ENCODE peak calls at places on chromosome 15, in six cellular contexts. One of them, this sample, is unnamed.

GRCh38 chr15:45993072-45993471 is 358.2 kb downstream of the SQOR start:
- DNase-seq in A549: no peak
- DNase-seq in ovary: no peak
- DNase-seq in GM12891: no peak
- DNase-seq in H54: no peak
- DNase-seq in upper lobe of left lung: no peak
- DNase-seq in this sample: no peak

GRCh38 chr15:52263563-52263962 is 32.0 kb downstream of the MYO5C start:
- DNase-seq in A549: no peak
- DNase-seq in ovary: no peak
- DNase-seq in GM12891: no peak
- DNase-seq in H54: no peak
- DNase-seq in upper lobe of left lung: no peak
- DNase-seq in this sample: no peak

GRCh38 chr15:100759116-100759515 is 120.5 kb upstream of the ALDH1A3 start:
- DNase-seq in A549: peak; percentile 46
- DNase-seq in ovary: no peak
- DNase-seq in GM12891: no peak
- DNase-seq in H54: no peak
- DNase-seq in upper lobe of left lung: no peak
- DNase-seq in this sample: no peak

GRCh38 chr15:75696854-75697259 is 15.8 kb downstream of the CSPG4 start:
- DNase-seq in A549: no peak
- DNase-seq in ovary: no peak
- DNase-seq in GM12891: no peak
- DNase-seq in H54: no peak
- DNase-seq in upper lobe of left lung: peak; percentile 69
- DNase-seq in this sample: no peak

GRCh38 chr15:44029940-44030568 is 165.0 kb downstream of the FRMD5 start:
- DNase-seq in A549: no peak
- DNase-seq in ovary: no peak
- DNase-seq in GM12891: no peak
- DNase-seq in H54: no peak
- DNase-seq in upper lobe of left lung: no peak
- DNase-seq in this sample: no peak

GRCh38 chr15:42069496-42070275 is 24.7 kb downstream of the PLA2G4D start:
- DNase-seq in A549: no peak
- DNase-seq in ovary: no peak
- DNase-seq in GM12891: no peak
- DNase-seq in H54: no peak
- DNase-seq in upper lobe of left lung: peak; percentile 72
- DNase-seq in this sample: no peak

GRCh38 chr15:48966595-48967301 is 3.0 kb upstream of the SHC4 start:
- DNase-seq in A549: no peak
- DNase-seq in ovary: no peak
- DNase-seq in GM12891: no peak
- DNase-seq in H54: peak; percentile 16
- DNase-seq in upper lobe of left lung: no peak
- DNase-seq in this sample: no peak

GRCh38 chr15:29143909-29144308 is 125.7 kb downstream of the NSMCE3 start:
- DNase-seq in A549: no peak
- DNase-seq in ovary: no peak
- DNase-seq in GM12891: no peak
- DNase-seq in H54: peak; percentile 59
- DNase-seq in upper lobe of left lung: no peak
- DNase-seq in this sample: no peak

GRCh38 chr15:55799287-55800212 is 56.6 kb upstream of the PRTG start:
- DNase-seq in A549: peak; percentile 63
- DNase-seq in ovary: no peak
- DNase-seq in GM12891: peak; percentile 25
- DNase-seq in H54: peak; percentile 19
- DNase-seq in upper lobe of left lung: no peak
- DNase-seq in this sample: peak; percentile 15

GRCh38 chr15:23564798-23565394 is 578 bp upstream of the MKRN3 start:
- DNase-seq in A549: no peak
- DNase-seq in ovary: no peak
- DNase-seq in GM12891: no peak
- DNase-seq in H54: peak; percentile 19
- DNase-seq in upper lobe of left lung: no peak
- DNase-seq in this sample: no peak

GRCh38 chr15:94231728-94232086 is 346 bp downstream of the MCTP2 start:
- DNase-seq in A549: no peak
- DNase-seq in ovary: no peak
- DNase-seq in GM12891: no peak
- DNase-seq in H54: no peak
- DNase-seq in upper lobe of left lung: no peak
- DNase-seq in this sample: no peak

GRCh38 chr15:71495381-71495780 is 315.0 kb upstream of the NR2E3 start:
- DNase-seq in A549: no peak
- DNase-seq in ovary: no peak
- DNase-seq in GM12891: no peak
- DNase-seq in H54: no peak
- DNase-seq in upper lobe of left lung: no peak
- DNase-seq in this sample: no peak
- TF ChIP-seq POLR2A in A549: no peak
- TF ChIP-seq POLR2A in ovary: no peak
- TF ChIP-seq POLR2A in GM12891: no peak
- TF ChIP-seq POLR2A in H54: no peak
- TF ChIP-seq POLR2A in upper lobe of left lung: no peak
- TF ChIP-seq POLR2A in this sample: no peak

DNA sequence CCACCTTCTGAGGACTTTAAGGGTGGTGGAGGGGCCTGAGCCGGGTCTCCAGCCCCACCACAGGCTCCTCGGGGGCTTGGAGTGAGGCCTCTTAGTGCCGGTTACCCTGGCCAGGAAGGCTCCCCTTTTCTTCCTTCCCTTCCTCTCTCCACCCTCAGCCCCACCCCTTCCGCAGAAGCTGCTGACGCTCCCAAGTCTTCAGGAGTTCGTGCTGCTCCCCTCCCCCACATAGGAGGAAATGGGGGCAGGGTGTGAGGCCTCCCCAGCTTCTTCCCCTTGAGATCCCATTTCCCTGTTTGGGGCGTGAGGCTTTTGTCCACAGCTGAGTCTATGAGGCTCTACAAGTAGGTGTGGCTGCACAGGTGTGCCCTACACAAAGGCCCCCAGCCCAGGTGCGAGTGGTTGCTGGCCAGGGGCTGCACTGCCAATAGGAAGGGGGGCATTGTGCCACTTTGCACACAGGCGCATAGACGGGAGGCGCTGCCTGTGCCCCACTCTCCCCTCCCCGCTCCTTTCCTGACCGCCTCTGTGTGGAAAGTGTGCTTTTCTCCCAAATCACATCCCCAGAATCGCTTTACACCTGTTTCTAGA is 912 bp upstream of the CALML4 start:
- DNase-seq in A549: no peak
- DNase-seq in ovary: no peak
- DNase-seq in GM12891: no peak
- DNase-seq in H54: no peak
- DNase-seq in upper lobe of left lung: peak; percentile 62
- DNase-seq in this sample: no peak
- TF ChIP-seq POLR2A in A549: no peak
- TF ChIP-seq POLR2A in ovary: no peak
- TF ChIP-seq POLR2A in GM12891: no peak
- TF ChIP-seq POLR2A in H54: no peak
- TF ChIP-seq POLR2A in upper lobe of left lung: peak; percentile 29
- TF ChIP-seq POLR2A in this sample: no peak

DNA sequence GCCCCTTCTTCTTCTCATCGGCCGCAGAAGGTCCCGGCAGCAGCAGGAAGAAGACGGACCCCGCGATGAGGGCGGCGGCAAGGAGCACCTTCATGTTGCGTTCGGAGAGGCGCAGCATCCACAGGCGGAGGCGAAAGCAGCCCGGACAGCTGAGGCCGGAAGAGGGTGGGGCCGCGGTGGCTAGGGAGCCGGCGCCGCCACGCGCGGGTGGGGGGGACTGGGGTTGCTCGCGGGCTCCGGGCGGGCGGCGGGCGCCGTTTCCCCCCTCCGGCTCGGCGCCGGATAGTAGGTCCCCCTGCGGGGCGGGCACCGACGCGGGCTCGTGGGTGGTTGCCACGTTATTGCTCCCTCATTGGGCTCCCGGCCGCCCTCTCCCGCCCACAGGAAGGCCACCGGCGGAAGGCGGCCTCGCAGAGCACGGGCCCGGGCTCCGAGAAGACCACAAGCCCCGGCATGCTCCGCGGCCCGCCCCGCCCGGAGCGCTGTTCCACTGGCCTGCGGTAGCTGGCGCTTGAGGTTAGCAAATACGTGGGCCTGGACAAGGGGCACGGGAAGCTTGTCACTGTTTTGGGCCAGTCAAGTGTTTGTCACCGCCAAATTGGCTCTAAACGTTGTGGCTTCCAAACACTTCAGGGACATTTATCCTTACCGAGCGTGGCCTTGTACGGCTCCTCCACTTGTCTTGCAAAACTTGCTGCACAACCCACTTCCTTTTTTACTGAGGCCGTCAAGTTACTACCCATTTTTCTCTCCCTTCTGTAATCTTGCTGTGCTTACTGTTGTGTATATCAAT is at the start of gene PPIB:
- DNase-seq in A549: peak; percentile 98
- DNase-seq in ovary: peak; percentile 97
- DNase-seq in GM12891: peak; percentile 95
- DNase-seq in H54: peak; percentile 89
- DNase-seq in upper lobe of left lung: peak; percentile 100
- DNase-seq in this sample: peak; percentile 91
- TF ChIP-seq POLR2A in A549: peak; percentile 94
- TF ChIP-seq POLR2A in ovary: peak; percentile 77
- TF ChIP-seq POLR2A in GM12891: peak; percentile 92
- TF ChIP-seq POLR2A in H54: peak; percentile 96
- TF ChIP-seq POLR2A in upper lobe of left lung: peak; percentile 84
- TF ChIP-seq POLR2A in this sample: peak; percentile 98

DNA sequence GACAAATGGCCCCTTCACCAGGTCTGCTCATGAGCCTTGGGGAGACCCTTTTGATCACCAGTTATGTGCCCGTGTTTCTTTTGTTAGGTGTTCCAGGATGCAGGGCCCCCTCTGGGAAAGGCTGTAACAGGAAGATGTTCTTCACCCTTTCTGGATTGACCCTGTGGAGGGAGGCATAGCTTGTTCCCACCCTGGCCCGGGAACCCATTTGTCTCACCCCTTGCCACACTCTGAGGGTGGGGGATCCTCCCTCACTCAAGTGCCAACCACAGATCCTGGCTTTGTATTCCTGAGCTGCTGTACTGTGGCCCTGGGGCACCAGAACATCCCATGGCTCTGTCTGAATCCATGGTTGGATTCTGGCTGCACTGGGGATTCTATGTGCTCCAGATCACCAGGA is 18.9 kb downstream of the IL16 start:
- DNase-seq in A549: no peak
- DNase-seq in ovary: no peak
- DNase-seq in GM12891: no peak
- DNase-seq in H54: no peak
- DNase-seq in upper lobe of left lung: no peak
- DNase-seq in this sample: no peak
- TF ChIP-seq POLR2A in A549: no peak
- TF ChIP-seq POLR2A in ovary: no peak
- TF ChIP-seq POLR2A in GM12891: no peak
- TF ChIP-seq POLR2A in H54: no peak
- TF ChIP-seq POLR2A in upper lobe of left lung: no peak
- TF ChIP-seq POLR2A in this sample: no peak

GRCh38 chr15:92638709-92639365 is 16.7 kb downstream of the FAM174B start:
- DNase-seq in A549: no peak
- DNase-seq in ovary: no peak
- DNase-seq in GM12891: no peak
- DNase-seq in H54: no peak
- DNase-seq in upper lobe of left lung: peak; percentile 17
- DNase-seq in this sample: no peak
- TF ChIP-seq POLR2A in A549: no peak
- TF ChIP-seq POLR2A in ovary: no peak
- TF ChIP-seq POLR2A in GM12891: no peak
- TF ChIP-seq POLR2A in H54: no peak
- TF ChIP-seq POLR2A in upper lobe of left lung: peak; percentile 17
- TF ChIP-seq POLR2A in this sample: no peak